ENCODE peak calls at places on chromosomes 11 and 22, in six cellular contexts. R is GM12878, N is SK-N-SH, Y is HepG2, Z is HCT116, O is K562. K is an unnamed sample. For H3K4me1, the result is how much of the 10 kb centered on the place peaks cover.

GRCh38 chr11:84384637-84385227 is 1098.6 kb upstream of the CCDC90B start:
- DNase-seq in Y (peak), O (peak), N (peak), R (no peak), Z (no peak), K (peak)

GRCh38 chr11:19018901-19019300 is 41.6 kb downstream of the MRGPRX2 start:
- DNase-seq in R (no peak), Z (no peak), O (no peak), N (no peak), Y (peak), K (no peak)

GRCh38 chr11:287821-288327 is 1.1 kb upstream of the PGGHG start:
- DNase-seq in Z (no peak), R (no peak), Y (no peak), N (peak), O (peak), K (no peak)

GRCh38 chr11:117972589-117973445 is 13.4 kb upstream of the IL10RA start:
- DNase-seq in O (peak), Y (no peak), Z (no peak), R (no peak), N (no peak), K (no peak)

GRCh38 chr22:20956258-20957117 is 10.6 kb upstream of the AIFM3 start:
- DNase-seq in Y (peak), R (no peak), O (no peak), Z (peak), N (no peak), K (no peak)

GRCh38 chr22:27654536-27655445 is 146.8 kb downstream of the MN1 start:
- DNase-seq in Z (no peak), O (no peak), R (no peak), N (no peak), Y (no peak), K (no peak)

GRCh38 chr11:74418509-74418895 is 20.3 kb upstream of the PGM2L1 start:
- DNase-seq in N (no peak), R (no peak), O (no peak), Z (no peak), Y (peak), K (peak)

GRCh38 chr11:1604181-1604580 is 4.1 kb downstream of the KRTAP5-3 start:
- DNase-seq in N (no peak), Y (no peak), R (no peak), Z (no peak), O (no peak), K (no peak)

GRCh38 chr22:41531422-41531727 is 12.9 kb downstream of the POLR3H start:
- DNase-seq in R (no peak), Z (no peak), Y (no peak), N (no peak), O (no peak), K (no peak)

GRCh38 chr11:116605543-116605942 is 167.2 kb downstream of the BUD13 start:
- DNase-seq in Y (peak), O (peak), N (no peak), R (no peak), Z (peak), K (no peak)

GRCh38 chr22:19867617-19868016 is 12.9 kb upstream of the GNB1L start:
- DNase-seq in Y (no peak), N (no peak), R (no peak), Z (no peak), O (no peak), K (no peak)

GRCh38 chr22:41021655-41022454 is 70.5 kb upstream of the EP300 start:
- DNase-seq in R (no peak), Y (peak), N (peak), Z (peak), O (peak), K (no peak)

GRCh38 chr11:2867722-2868548 is 17.6 kb downstream of the CDKN1C start:
- DNase-seq in Y (no peak), R (no peak), Z (no peak), O (peak), N (no peak), K (no peak)
- TF ChIP-seq SIN3A in Y (no peak), R (no peak), Z (no peak), O (no peak), N (no peak), K (no peak)

GRCh38 chr11:61429691-61430582 is at the start of the genes CPSF7 and SDHAF2:
- DNase-seq in R (peak), O (peak), Y (peak), N (peak), Z (peak), K (peak)
- H3K4me1 ChIP-seq in R (under half), O (under half), Y (half or more), N (under half), Z (under half), K (under half)

GRCh38 chr11:80315263-80315662 is 874.4 kb upstream of the TENM4 start:
- DNase-seq in N (no peak), R (no peak), O (no peak), Z (no peak), Y (no peak), K (no peak)

GRCh38 chr11:80307676-80308075 is 866.8 kb upstream of the TENM4 start:
- DNase-seq in Y (no peak), N (no peak), O (no peak), R (no peak), Z (no peak), K (no peak)

DNA sequence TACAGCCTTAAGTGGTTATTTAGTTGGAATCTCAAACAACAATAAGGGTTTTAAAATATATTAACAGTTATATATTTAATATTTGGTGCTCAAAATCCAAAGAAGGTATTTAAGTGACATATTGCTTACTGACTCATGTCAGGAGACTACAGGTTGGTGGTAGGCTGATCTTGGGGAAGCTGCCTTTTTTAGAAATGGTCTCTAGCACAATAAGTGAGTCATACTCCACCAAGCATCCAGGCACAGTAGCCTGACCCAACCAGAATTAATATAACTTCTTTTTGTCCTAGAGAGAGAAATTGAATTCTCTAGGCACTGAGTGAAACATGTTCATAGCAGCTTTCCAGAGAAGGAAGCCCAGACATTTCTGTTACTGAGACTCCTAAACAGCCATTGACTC is 868.5 kb upstream of the TENM4 start:
- DNase-seq in N (no peak), R (no peak), Z (no peak), Y (no peak), O (no peak), K (no peak)
- TF ChIP-seq REST in N (no peak), R (no peak), Z (no peak), Y (no peak), O (no peak), K (no peak)

GRCh38 chr11:64430570-64430969 is 71.6 kb downstream of the RPS6KA4 start:
- DNase-seq in O (no peak), Y (no peak), N (no peak), R (no peak), Z (no peak), K (no peak)
- TF ChIP-seq SIN3A in O (no peak), Y (no peak), N (no peak), R (no peak), Z (no peak), K (no peak)

GRCh38 chr11:83044958-83045712 is 26.6 kb downstream of the RAB30 start:
- DNase-seq in Z (no peak), O (peak), Y (no peak), N (no peak), R (no peak), K (peak)
- H3K4me1 ChIP-seq in Z (under half), O (under half), Y (under half), N (under half), R (under half), K (under half)

GRCh38 chr11:131691558-131692041 is 321.2 kb downstream of the NTM start:
- DNase-seq in Z (no peak), O (peak), R (no peak), N (peak), Y (no peak), K (no peak)
- TF ChIP-seq REST in Z (no peak), O (no peak), R (no peak), N (no peak), Y (no peak), K (no peak)

GRCh38 chr22:30747493-30747892 is 52.8 kb downstream of the OSBP2 start:
- DNase-seq in Z (no peak), R (no peak), O (peak), Y (no peak), N (no peak), K (no peak)
- TF ChIP-seq SIN3A in Z (no peak), R (no peak), O (no peak), Y (no peak), N (no peak), K (no peak)

GRCh38 chr22:50476819-50477344 is 2.0 kb upstream of the SBF1 start:
- DNase-seq in O (no peak), N (no peak), R (no peak), Z (no peak), Y (no peak), K (no peak)

GRCh38 chr22:50473855-50474671 is 772 bp downstream of the SBF1 start:
- DNase-seq in N (peak), O (peak), R (no peak), Z (no peak), Y (no peak), K (no peak)

GRCh38 chr22:50473088-50473487 is 1.7 kb downstream of the SBF1 start:
- DNase-seq in Z (peak), O (peak), N (no peak), Y (peak), R (no peak), K (peak)

GRCh38 chr22:50475652-50476002 is 792 bp upstream of the SBF1 start:
- DNase-seq in R (no peak), N (no peak), Z (no peak), O (no peak), Y (no peak), K (no peak)

DNA sequence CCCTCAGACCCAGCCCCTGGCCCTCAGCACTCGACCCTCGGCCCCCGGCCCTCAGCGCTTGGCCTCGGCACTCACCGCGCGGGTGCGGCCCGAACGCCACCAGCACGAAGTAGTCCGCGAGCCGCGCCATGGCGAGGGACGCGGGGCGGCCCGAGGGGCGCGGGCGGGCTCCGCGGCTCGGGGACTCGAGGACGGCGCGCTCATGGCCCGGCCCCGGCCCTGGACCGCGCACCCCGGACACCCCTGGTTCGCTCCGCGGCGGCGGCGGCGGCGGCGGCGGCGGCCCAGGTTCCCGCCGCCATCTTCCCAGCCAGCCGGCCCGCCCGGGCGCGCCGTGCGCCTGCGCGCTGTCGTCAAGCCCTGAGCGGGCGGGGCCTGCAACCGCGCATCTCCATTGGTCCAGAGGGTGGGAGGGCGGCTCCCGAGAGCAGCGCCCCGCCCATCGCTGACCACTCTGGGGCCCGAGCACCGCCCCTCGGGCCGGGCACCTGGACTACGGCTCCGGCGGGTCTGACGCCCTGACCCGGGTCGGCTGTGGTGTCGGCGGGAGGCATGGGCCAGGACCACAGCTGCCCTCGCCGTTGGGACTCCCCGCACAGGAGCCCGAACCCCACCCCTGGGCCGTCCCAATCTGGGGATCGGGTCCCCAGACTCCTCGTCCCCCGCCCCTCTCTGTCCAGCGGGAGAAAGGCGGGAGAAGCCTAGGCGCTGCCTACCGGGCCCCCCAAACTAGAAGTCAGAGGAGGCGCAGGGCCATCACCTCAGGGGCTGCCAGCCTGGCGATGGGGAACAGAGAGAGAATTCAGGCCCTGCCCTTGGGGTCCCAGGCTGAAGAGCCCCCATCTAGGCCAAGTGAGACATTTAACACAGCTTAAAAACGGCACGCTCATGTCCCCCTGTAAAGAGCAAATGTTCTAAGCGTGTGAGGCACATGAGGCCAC is at the start of gene SBF1:
- DNase-seq in Z (peak), N (peak), R (peak), Y (peak), O (peak), K (no peak)
- H3K4me1 ChIP-seq in Z (under half), N (under half), R (under half), Y (half or more), O (half or more), K (under half)

GRCh38 chr11:38345286-38345685 is 1747.2 kb upstream of the RAG2 start:
- DNase-seq in Y (peak), R (no peak), O (no peak), Z (no peak), N (no peak), K (no peak)
- TF ChIP-seq REST in Y (no peak), R (no peak), O (no peak), Z (no peak), N (no peak), K (no peak)

K was measured in Panc1.